ENCODE peak calls at places on chromosomes 2 and 18, in six cellular contexts. D is heart left ventricle, F is upper lobe of right lung, C is OCI-LY7, Z is HL-60, B is heart right ventricle. Q is an unnamed sample.

GRCh38 chr2:19009510-19009909 is 348.9 kb downstream of the OSR1 start:
- DNase-seq in C (no peak), F (no peak), Z (no peak), D (no peak), B (no peak), Q (no peak)

GRCh38 chr2:153287109-153287801 is 191.3 kb downstream of the RPRM start:
- DNase-seq in Z (no peak), F (no peak), C (peak; percentile 10), B (no peak), D (no peak), Q (no peak)

GRCh38 chr2:71074893-71075292 is 6.4 kb downstream of the NAGK start:
- DNase-seq in B (no peak), C (no peak), D (no peak), Z (no peak), F (no peak), Q (no peak)

GRCh38 chr2:105800953-105801635 is 56.4 kb downstream of the NCK2 start:
- DNase-seq in F (no peak), D (no peak), C (peak; percentile 39), B (no peak), Z (no peak), Q (no peak)

GRCh38 chr2:141554810-141555209 is 576.0 kb downstream of the LRP1B start:
- DNase-seq in C (peak; percentile 16), D (no peak), B (no peak), F (no peak), Z (no peak), Q (peak; percentile 17)

GRCh38 chr2:190843874-190844699 is 36.5 kb upstream of the GLS start:
- DNase-seq in D (no peak), C (no peak), F (no peak), Z (no peak), B (no peak), Q (no peak)

GRCh38 chr2:167157523-167157922 is 269.2 kb downstream of the XIRP2 start:
- DNase-seq in Z (no peak), C (no peak), B (no peak), F (no peak), D (no peak), Q (no peak)

GRCh38 chr2:65456886-65457285 is 24.5 kb upstream of the SPRED2 start:
- DNase-seq in C (no peak), F (no peak), D (no peak), B (no peak), Z (no peak), Q (no peak)

GRCh38 chr18:63617049-63617995 is 26.7 kb downstream of the SERPINB4 start:
- DNase-seq in D (no peak), F (no peak), Z (no peak), C (no peak), B (no peak), Q (no peak)

GRCh38 chr18:56495884-56496283 is 142.5 kb downstream of the TXNL1 start:
- DNase-seq in Z (no peak), D (no peak), F (no peak), B (no peak), C (no peak), Q (no peak)

GRCh38 chr18:70132999-70133398 is 72.5 kb downstream of the RTTN start:
- DNase-seq in D (no peak), F (no peak), B (no peak), C (no peak), Z (no peak), Q (no peak)

GRCh38 chr2:195633974-195634373 is 23.1 kb upstream of the SLC39A10 start:
- DNase-seq in B (no peak), F (no peak), C (no peak), Z (no peak), D (no peak), Q (no peak)

GRCh38 chr2:128016620-128017019 is 11.2 kb downstream of the SAP130 start:
- DNase-seq in B (no peak), Z (no peak), F (no peak), D (no peak), C (no peak), Q (no peak)

GRCh38 chr2:47272031-47272864 is 117.1 kb upstream of the STPG4 start:
- DNase-seq in F (peak; percentile 90), Z (peak; percentile 35), D (peak; percentile 83), C (peak; percentile 29), B (peak; percentile 76), Q (peak; percentile 48)

GRCh38 chr2:47271054-47272000 is 116.2 kb upstream of the STPG4 start:
- DNase-seq in D (no peak), Z (no peak), F (no peak), B (no peak), C (peak; percentile 19), Q (no peak)

GRCh38 chr2:47269316-47270232 is 114.5 kb upstream of the STPG4 start:
- DNase-seq in B (peak; percentile 24), D (no peak), Z (no peak), C (no peak), F (no peak), Q (no peak)

GRCh38 chr2:47272905-47273758 is 118.0 kb upstream of the STPG4 start:
- DNase-seq in D (no peak), C (no peak), F (no peak), Z (no peak), B (no peak), Q (no peak)

DNA sequence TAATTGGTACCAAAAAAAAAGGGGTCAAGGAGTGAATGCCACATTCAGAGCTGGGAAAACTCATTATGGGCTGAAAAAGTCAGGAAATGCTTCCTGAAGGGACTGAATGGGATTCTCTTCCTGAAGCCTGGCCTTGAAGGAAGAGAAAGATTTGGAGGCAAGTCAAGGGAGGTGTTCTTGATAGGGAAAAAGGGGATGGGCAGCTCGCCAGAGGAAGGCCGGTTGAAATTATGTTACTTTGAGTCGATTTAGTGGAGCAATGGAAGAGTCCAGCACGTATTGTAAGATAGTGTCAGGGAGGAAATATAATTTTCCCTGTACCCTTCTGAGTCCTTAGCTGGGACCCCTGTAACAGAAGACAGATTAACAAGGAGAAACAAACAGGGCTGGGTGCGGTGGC is 115.3 kb upstream of the STPG4 start:
- DNase-seq in F (no peak), B (no peak), Z (no peak), C (no peak), D (no peak), Q (no peak)
- TF ChIP-seq CTCF in F (no peak), B (no peak), Z (no peak), C (no peak), D (no peak), Q (no peak)

GRCh38 chr18:44802508-44802907 is 121.8 kb downstream of the SETBP1 start:
- DNase-seq in B (no peak), D (no peak), Z (no peak), C (no peak), F (no peak), Q (no peak)

GRCh38 chr18:44799422-44800421 is 119.0 kb downstream of the SETBP1 start:
- DNase-seq in F (no peak), Z (no peak), D (no peak), C (peak; percentile 16), B (no peak), Q (no peak)

GRCh38 chr18:44804033-44804432 is 123.3 kb downstream of the SETBP1 start:
- DNase-seq in Z (no peak), F (no peak), D (no peak), B (no peak), C (no peak), Q (no peak)

GRCh38 chr18:44803019-44803650 is 122.4 kb downstream of the SETBP1 start:
- DNase-seq in Z (no peak), C (no peak), B (no peak), D (no peak), F (no peak), Q (no peak)

GRCh38 chr18:44801796-44802195 is 121.1 kb downstream of the SETBP1 start:
- DNase-seq in C (no peak), B (no peak), F (no peak), Z (no peak), D (no peak), Q (no peak)
- H3K27ac ChIP-seq in C (no peak overlapping the region), B (no peak overlapping the region), F (no peak overlapping the region), Z (no peak overlapping the region), D (no peak overlapping the region), Q (no peak overlapping the region)

GRCh38 chr18:77548790-77549420 is 299.3 kb downstream of the GALR1 start:
- DNase-seq in D (no peak), Z (no peak), F (no peak), B (no peak), C (no peak), Q (no peak)

GRCh38 chr18:77552945-77553344 is 303.3 kb downstream of the GALR1 start:
- DNase-seq in C (no peak), Z (no peak), F (no peak), D (no peak), B (no peak), Q (no peak)

GRCh38 chr18:77550625-77551024 is 301.0 kb downstream of the GALR1 start:
- DNase-seq in B (no peak), D (no peak), F (no peak), C (no peak), Z (no peak), Q (no peak)

GRCh38 chr18:77554061-77554460 is 304.4 kb downstream of the GALR1 start:
- DNase-seq in D (no peak), F (no peak), Z (no peak), C (no peak), B (no peak), Q (no peak)

GRCh38 chr18:77551055-77551454 is 301.4 kb downstream of the GALR1 start:
- DNase-seq in F (no peak), C (no peak), Z (no peak), B (no peak), D (no peak), Q (no peak)
- H3K4me3 ChIP-seq in F (no peak overlapping the region), C (no peak overlapping the region), Z (no peak overlapping the region), B (no peak overlapping the region), D (no peak overlapping the region), Q (no peak overlapping the region)

GRCh38 chr2:27442981-27443323 is 771 bp downstream of the KRTCAP3 start:
- DNase-seq in Z (no peak), C (no peak), B (no peak), F (no peak), D (no peak), Q (no peak)

GRCh38 chr2:27445155-27445554 is 3.0 kb downstream of the KRTCAP3 start:
- DNase-seq in B (no peak), Z (no peak), F (no peak), C (no peak), D (no peak), Q (no peak)

GRCh38 chr2:27441226-27441926 is 805 bp upstream of the KRTCAP3 start:
- DNase-seq in Z (no peak), D (no peak), F (no peak), C (no peak), B (no peak), Q (no peak)

GRCh38 chr2:27442282-27442980 is at the start of gene KRTCAP3:
- DNase-seq in B (peak; percentile 27), F (peak; percentile 88), Z (no peak), C (peak; percentile 17), D (no peak), Q (peak; percentile 4)

GRCh38 chr2:27441958-27442281 is 261 bp upstream of the KRTCAP3 start:
- DNase-seq in F (no peak), C (no peak), B (no peak), Z (no peak), D (no peak), Q (no peak)
- TF ChIP-seq CTCF in F (peak; percentile 20), C (peak; percentile 32), B (no peak), Z (no peak), D (no peak), Q (no peak)